ENCODE peak calls at places on chromosome 17, in five cellular contexts. One of them, this sample, is unnamed.

GRCh38 chr17:62111562-62112180 is 46.6 kb upstream of the MED13 start:
- DNase-seq in trophoblast cell: no peak
- DNase-seq in IMR-90: no peak
- DNase-seq in mesenchymal stem cell: no peak
- DNase-seq in neuronal stem cell: no peak
- DNase-seq in this sample: no peak

GRCh38 chr17:45087496-45087975 is 26.4 kb downstream of the NMT1 start:
- DNase-seq in mesenchymal stem cell: no peak
- DNase-seq in neuronal stem cell: no peak
- DNase-seq in IMR-90: peak; percentile 62
- DNase-seq in trophoblast cell: no peak
- DNase-seq in this sample: no peak

GRCh38 chr17:9971991-9972390 is 66.9 kb upstream of the RCVRN start:
- DNase-seq in neuronal stem cell: no peak
- DNase-seq in IMR-90: peak; percentile 44
- DNase-seq in mesenchymal stem cell: peak; percentile 58
- DNase-seq in trophoblast cell: peak; percentile 56
- DNase-seq in this sample: no peak

GRCh38 chr17:81020767-81021497 is 14.0 kb upstream of the BAIAP2 start:
- DNase-seq in IMR-90: peak; percentile 34
- DNase-seq in mesenchymal stem cell: no peak
- DNase-seq in neuronal stem cell: no peak
- DNase-seq in trophoblast cell: no peak
- DNase-seq in this sample: no peak

GRCh38 chr17:62014526-62014925 is 50.6 kb downstream of the MED13 start:
- DNase-seq in trophoblast cell: no peak
- DNase-seq in mesenchymal stem cell: no peak
- DNase-seq in neuronal stem cell: no peak
- DNase-seq in IMR-90: peak; percentile 40
- DNase-seq in this sample: no peak

GRCh38 chr17:48611213-48611612 is 396 bp upstream of the HOXB7 start:
- DNase-seq in neuronal stem cell: no peak
- DNase-seq in mesenchymal stem cell: peak; percentile 72
- DNase-seq in IMR-90: peak; percentile 43
- DNase-seq in trophoblast cell: peak; percentile 35
- DNase-seq in this sample: no peak

GRCh38 chr17:17325228-17325627 is 22.1 kb downstream of the NT5M start:
- DNase-seq in trophoblast cell: no peak
- DNase-seq in mesenchymal stem cell: no peak
- DNase-seq in IMR-90: no peak
- DNase-seq in neuronal stem cell: no peak
- DNase-seq in this sample: no peak

GRCh38 chr17:82283208-82283749 is 9.8 kb upstream of the CSNK1D start:
- DNase-seq in IMR-90: peak; percentile 93
- DNase-seq in neuronal stem cell: no peak
- DNase-seq in mesenchymal stem cell: peak; percentile 90
- DNase-seq in trophoblast cell: no peak
- DNase-seq in this sample: no peak

GRCh38 chr17:75784473-75785015 is at the start of gene UNK:
- DNase-seq in mesenchymal stem cell: peak; percentile 100
- DNase-seq in IMR-90: peak; percentile 100
- DNase-seq in trophoblast cell: peak; percentile 99
- DNase-seq in neuronal stem cell: peak; percentile 98
- DNase-seq in this sample: peak; percentile 100

GRCh38 chr17:75783803-75784472 is 668 bp upstream of the UNK start:
- DNase-seq in mesenchymal stem cell: no peak
- DNase-seq in IMR-90: no peak
- DNase-seq in trophoblast cell: no peak
- DNase-seq in neuronal stem cell: no peak
- DNase-seq in this sample: no peak

GRCh38 chr17:75783069-75783783 is 1.4 kb upstream of the UNK start:
- DNase-seq in trophoblast cell: peak; percentile 52
- DNase-seq in IMR-90: peak; percentile 64
- DNase-seq in neuronal stem cell: no peak
- DNase-seq in mesenchymal stem cell: peak; percentile 79
- DNase-seq in this sample: no peak

GRCh38 chr17:75785016-75785769 is 587 bp downstream of the UNK start:
- DNase-seq in neuronal stem cell: peak; percentile 86
- DNase-seq in trophoblast cell: no peak
- DNase-seq in IMR-90: peak; percentile 86
- DNase-seq in mesenchymal stem cell: peak; percentile 91
- DNase-seq in this sample: no peak

GRCh38 chr17:75785770-75786538 is 1.3 kb downstream of the UNK start:
- DNase-seq in IMR-90: peak; percentile 68
- DNase-seq in mesenchymal stem cell: peak; percentile 69
- DNase-seq in trophoblast cell: no peak
- DNase-seq in neuronal stem cell: no peak
- DNase-seq in this sample: no peak
- H2BK5ac ChIP-seq in IMR-90: peak overlapping the region; percentile 94
- H2BK5ac ChIP-seq in mesenchymal stem cell: no peak overlapping the region
- H2BK5ac ChIP-seq in trophoblast cell: peak overlapping the region; percentile 97
- H2BK5ac ChIP-seq in neuronal stem cell: no peak overlapping the region
- H2BK5ac ChIP-seq in this sample: peak overlapping the region; percentile 81

DNA sequence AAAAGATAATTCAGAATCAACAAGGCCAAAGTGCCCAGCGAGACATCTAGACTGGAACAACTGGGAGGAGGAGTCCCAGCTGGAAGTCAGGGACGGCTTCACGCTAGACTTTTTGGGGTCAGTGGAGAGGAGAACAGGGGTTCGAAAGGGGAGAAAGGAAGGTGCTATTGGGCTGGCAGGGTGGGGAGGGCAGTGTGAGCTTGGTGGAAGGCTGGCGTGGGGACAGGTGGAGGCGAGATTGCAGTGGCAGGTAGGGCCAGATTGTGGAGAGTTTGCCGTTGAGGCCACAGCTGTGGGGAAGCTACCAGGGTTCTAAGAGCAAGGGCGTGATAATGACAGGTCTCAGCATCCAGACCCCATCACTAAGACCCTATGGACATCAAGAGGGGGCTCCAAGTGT is 10.5 kb downstream of the SDK2 start:
- DNase-seq in IMR-90: no peak
- DNase-seq in neuronal stem cell: no peak
- DNase-seq in trophoblast cell: no peak
- DNase-seq in mesenchymal stem cell: no peak
- DNase-seq in this sample: no peak
- H2BK5ac ChIP-seq in IMR-90: no peak overlapping the region
- H2BK5ac ChIP-seq in neuronal stem cell: no peak overlapping the region
- H2BK5ac ChIP-seq in trophoblast cell: no peak overlapping the region
- H2BK5ac ChIP-seq in mesenchymal stem cell: no peak overlapping the region
- H2BK5ac ChIP-seq in this sample: no peak overlapping the region

GRCh38 chr17:27343972-27344607 is 50.2 kb downstream of the WSB1 start:
- DNase-seq in trophoblast cell: no peak
- DNase-seq in neuronal stem cell: no peak
- DNase-seq in IMR-90: no peak
- DNase-seq in mesenchymal stem cell: no peak
- DNase-seq in this sample: no peak
- H2BK5ac ChIP-seq in trophoblast cell: no peak overlapping the region
- H2BK5ac ChIP-seq in neuronal stem cell: no peak overlapping the region
- H2BK5ac ChIP-seq in IMR-90: no peak overlapping the region
- H2BK5ac ChIP-seq in mesenchymal stem cell: no peak overlapping the region
- H2BK5ac ChIP-seq in this sample: no peak overlapping the region

GRCh38 chr17:6530324-6530920 is 25.9 kb downstream of the PITPNM3 start:
- DNase-seq in neuronal stem cell: no peak
- DNase-seq in trophoblast cell: no peak
- DNase-seq in IMR-90: no peak
- DNase-seq in mesenchymal stem cell: no peak
- DNase-seq in this sample: peak; percentile 48
- H2BK5ac ChIP-seq in neuronal stem cell: no peak overlapping the region
- H2BK5ac ChIP-seq in trophoblast cell: no peak overlapping the region
- H2BK5ac ChIP-seq in IMR-90: no peak overlapping the region
- H2BK5ac ChIP-seq in mesenchymal stem cell: no peak overlapping the region
- H2BK5ac ChIP-seq in this sample: no peak overlapping the region

GRCh38 chr17:60525347-60525623 is 757 bp downstream of the APPBP2 start:
- DNase-seq in trophoblast cell: no peak
- DNase-seq in neuronal stem cell: no peak
- DNase-seq in IMR-90: peak; percentile 4
- DNase-seq in mesenchymal stem cell: peak; percentile 52
- DNase-seq in this sample: no peak
- H2BK5ac ChIP-seq in trophoblast cell: peak overlapping the region; percentile 99
- H2BK5ac ChIP-seq in neuronal stem cell: peak overlapping the region; percentile 62
- H2BK5ac ChIP-seq in IMR-90: peak overlapping the region; percentile 88
- H2BK5ac ChIP-seq in mesenchymal stem cell: peak overlapping the region; percentile 47
- H2BK5ac ChIP-seq in this sample: no peak overlapping the region